ENCODE peak calls at places on chromosomes 4 and X, in eight cellular contexts. I, H, R, S, B, A, F and W are unnamed samples.

GRCh38 chrX:44439242-44439641 is 95.8 kb upstream of the EFHC2 start:
- DNase-seq in I (no peak), H (no peak), R (no peak), S (no peak), B (no peak), A (no peak), F (no peak), W (no peak)

GRCh38 chr4:99404595-99405287 is 30.4 kb downstream of the ADH7 start:
- DNase-seq in I (no peak), H (no peak), R (peak; percentile 18), S (no peak), B (peak; percentile 76), A (peak; percentile 92), F (no peak), W (no peak)

GRCh38 chrX:135625995-135626394 is 87.4 kb upstream of the CT45A1 start:
- DNase-seq in I (no peak), H (no peak), R (peak; percentile 2), S (no peak), B (peak; percentile 0), A (no peak), F (peak; percentile 4), W (peak; percentile 29)

GRCh38 chr4:96895826-96896225 is 1055.9 kb downstream of the PDHA2 start:
- DNase-seq in I (no peak), H (no peak), R (no peak), S (no peak), B (no peak), A (no peak), F (no peak), W (no peak)

GRCh38 chr4:116702949-116703348 is 382.4 kb downstream of the TRAM1L1 start:
- DNase-seq in I (no peak), H (no peak), R (no peak), S (no peak), B (no peak), A (no peak), F (no peak), W (peak; percentile 11)

GRCh38 chr4:4986856-4987255 is 32.4 kb downstream of the CYTL1 start:
- DNase-seq in I (no peak), H (no peak), R (no peak), S (no peak), B (no peak), A (peak; percentile 12), F (no peak), W (no peak)

GRCh38 chr4:85932371-85933305 is 427.2 kb downstream of the MAPK10 start:
- DNase-seq in I (no peak), H (no peak), R (no peak), S (no peak), B (peak; percentile 85), A (no peak), F (no peak), W (no peak)

GRCh38 chrX:38664285-38664684 is 102.9 kb downstream of the TSPAN7 start:
- DNase-seq in I (no peak), H (no peak), R (peak; percentile 26), S (no peak), B (peak; percentile 10), A (peak; percentile 25), F (peak; percentile 22), W (peak; percentile 7)

GRCh38 chr4:3136454-3136853 is 62.0 kb downstream of the HTT start:
- DNase-seq in I (no peak), H (no peak), R (no peak), S (no peak), B (peak; percentile 35), A (no peak), F (no peak), W (no peak)

GRCh38 chr4:77931452-77932135 is 69.0 kb downstream of the MRPL1 start:
- DNase-seq in I (no peak), H (no peak), R (no peak), S (no peak), B (peak; percentile 64), A (peak; percentile 73), F (no peak), W (no peak)

GRCh38 chr4:183600189-183600685 is 58.7 kb downstream of the RWDD4 start:
- DNase-seq in I (no peak), H (no peak), R (no peak), S (no peak), B (no peak), A (no peak), F (peak; percentile 25), W (peak; percentile 10)

GRCh38 chr4:39365360-39365759 is 802 bp downstream of the RFC1 start:
- DNase-seq in I (no peak), H (no peak), R (no peak), S (no peak), B (no peak), A (no peak), F (no peak), W (no peak)

GRCh38 chr4:26763063-26763462 is 97.6 kb upstream of the STIM2 start:
- DNase-seq in I (no peak), H (no peak), R (no peak), S (no peak), B (no peak), A (no peak), F (no peak), W (no peak)

GRCh38 chrX:77597090-77597489 is 149.9 kb downstream of the FGF16 start:
- DNase-seq in I (no peak), H (no peak), R (no peak), S (no peak), B (peak; percentile 50), A (peak; percentile 8), F (no peak), W (peak; percentile 16)

GRCh38 chr4:2256156-2256731 is 5.7 kb downstream of the MXD4 start:
- DNase-seq in I (no peak), H (peak; percentile 56), R (no peak), S (no peak), B (no peak), A (no peak), F (peak; percentile 4), W (no peak)

GRCh38 chr4:103915224-103915869 is 195.6 kb upstream of the TACR3 start:
- DNase-seq in I (no peak), H (no peak), R (peak; percentile 19), S (no peak), B (peak; percentile 10), A (peak; percentile 7), F (no peak), W (peak; percentile 13)

GRCh38 chrX:63101879-63102620 is 249.1 kb downstream of the SPIN4 start:
- DNase-seq in I (no peak), H (no peak), R (no peak), S (no peak), B (no peak), A (no peak), F (no peak), W (no peak)

GRCh38 chrX:47170861-47171692 is 22.6 kb upstream of the UBA1 start:
- DNase-seq in I (no peak), H (peak; percentile 36), R (no peak), S (no peak), B (no peak), A (no peak), F (no peak), W (no peak)

GRCh38 chr4:106522839-106523238 is 154.3 kb upstream of the GIMD1 start:
- DNase-seq in I (no peak), H (no peak), R (no peak), S (no peak), B (no peak), A (no peak), F (no peak), W (peak; percentile 12)

GRCh38 chrX:52082578-52082977 is 13.6 kb upstream of the MAGED4B start:
- DNase-seq in I (no peak), H (no peak), R (no peak), S (no peak), B (peak; percentile 61), A (peak; percentile 43), F (no peak), W (no peak)

GRCh38 chrX:133979641-133980230 is 5.7 kb downstream of the GPC3 start:
- DNase-seq in I (no peak), H (no peak), R (no peak), S (no peak), B (no peak), A (no peak), F (no peak), W (no peak)

GRCh38 chr4:145732001-145732400 is 52.1 kb downstream of the C4orf51 start:
- DNase-seq in I (no peak), H (no peak), R (no peak), S (no peak), B (no peak), A (no peak), F (no peak), W (no peak)

GRCh38 chrX:69493193-69493592 is 10.9 kb upstream of the NALF2 start:
- DNase-seq in I (no peak), H (no peak), R (peak; percentile 33), S (no peak), B (no peak), A (peak; percentile 20), F (peak; percentile 48), W (peak; percentile 30)

GRCh38 chr4:77819409-77819835 is 254 bp upstream of the CNOT6L start:
- DNase-seq in I (no peak), H (peak; percentile 70), R (no peak), S (peak; percentile 75), B (no peak), A (no peak), F (peak; percentile 60), W (no peak)

GRCh38 chr4:3201718-3202702 is 46.9 kb upstream of the MSANTD1 start:
- DNase-seq in I (no peak), H (no peak), R (no peak), S (peak; percentile 38), B (peak; percentile 10), A (no peak), F (peak; percentile 82), W (no peak)

GRCh38 chr4:100948911-100949310 is 398.4 kb downstream of the PPP3CA start:
- DNase-seq in I (no peak), H (no peak), R (no peak), S (no peak), B (peak; percentile 21), A (no peak), F (no peak), W (no peak)

GRCh38 chr4:101667348-101667747 is 123.2 kb upstream of the BANK1 start:
- DNase-seq in I (no peak), H (no peak), R (no peak), S (no peak), B (peak; percentile 18), A (no peak), F (no peak), W (no peak)

GRCh38 chrX:40504801-40505605 is 75.8 kb upstream of the ATP6AP2 start:
- DNase-seq in I (no peak), H (no peak), R (no peak), S (no peak), B (peak; percentile 67), A (peak; percentile 25), F (no peak), W (no peak)

GRCh38 chr4:99670409-99671073 is 12.9 kb upstream of the C4orf54 start:
- DNase-seq in I (no peak), H (no peak), R (no peak), S (no peak), B (no peak), A (no peak), F (no peak), W (no peak)

GRCh38 chr4:42080284-42080683 is 72.2 kb downstream of the BEND4 start:
- DNase-seq in I (no peak), H (no peak), R (no peak), S (no peak), B (no peak), A (no peak), F (no peak), W (no peak)

GRCh38 chr4:14943749-14944148 is 58.5 kb upstream of the CPEB2 start:
- DNase-seq in I (no peak), H (no peak), R (no peak), S (no peak), B (no peak), A (no peak), F (no peak), W (no peak)